ENCODE peak calls at places on chromosome 1, in seven cellular contexts. K, P, Y, U, W, N and Z are unnamed samples.

GRCh38 chr1:207181838-207182237 is 77.8 kb downstream of the C4BPA start:
- DNase-seq in U (no peak), P (no peak), W (no peak), Y (no peak), N (no peak), K (no peak), Z (no peak)

GRCh38 chr1:111227875-111228747 is 598 bp downstream of the CHI3L2 start:
- DNase-seq in U (peak; percentile 61), N (no peak), Y (peak; percentile 32), K (no peak), P (peak; percentile 44), W (no peak), Z (no peak)

GRCh38 chr1:176515310-176515709 is 52.3 kb downstream of the PAPPA2 start:
- DNase-seq in N (no peak), W (no peak), U (peak; percentile 40), K (no peak), P (no peak), Y (no peak), Z (no peak)

GRCh38 chr1:110344152-110344551 is 5.0 kb downstream of the RBM15 start:
- DNase-seq in P (no peak), N (no peak), Y (no peak), W (no peak), K (no peak), U (no peak), Z (no peak)

GRCh38 chr1:15246960-15247614 is at the start of gene FHAD1:
- DNase-seq in W (peak; percentile 65), Y (peak; percentile 76), P (peak; percentile 65), K (peak; percentile 52), N (no peak), U (peak; percentile 44), Z (peak; percentile 56)

GRCh38 chr1:29584362-29584761 is 348.0 kb downstream of the PTPRU start:
- DNase-seq in Y (no peak), N (no peak), W (no peak), P (no peak), U (no peak), K (no peak), Z (no peak)

GRCh38 chr1:41758904-41759548 is 159.7 kb downstream of the HIVEP3 start:
- DNase-seq in Y (no peak), W (no peak), K (no peak), N (no peak), P (no peak), U (no peak), Z (no peak)

GRCh38 chr1:177650947-177651346 is 318.9 kb downstream of the SEC16B start:
- DNase-seq in K (no peak), W (no peak), U (no peak), N (no peak), Y (no peak), P (peak; percentile 29), Z (no peak)

GRCh38 chr1:214993419-214993818 is 89.1 kb upstream of the KCNK2 start:
- DNase-seq in P (no peak), Y (no peak), N (no peak), U (no peak), W (no peak), K (no peak), Z (no peak)

GRCh38 chr1:228316589-228317387 is 89.8 kb downstream of the TRIM11 start:
- DNase-seq in K (no peak), P (peak; percentile 15), Y (no peak), N (no peak), W (no peak), U (no peak), Z (peak; percentile 36)

GRCh38 chr1:109787845-109788605 is 24.3 kb upstream of the EPS8L3 start:
- DNase-seq in W (peak; percentile 20), P (peak; percentile 17), Y (no peak), N (no peak), U (no peak), K (no peak), Z (no peak)

GRCh38 chr1:67815303-67816095 is 17.8 kb downstream of the GNG12 start:
- DNase-seq in U (peak; percentile 48), P (no peak), Y (peak; percentile 68), K (no peak), W (peak; percentile 96), N (no peak), Z (no peak)

GRCh38 chr1:96978431-96978830 is 256.8 kb downstream of the PTBP2 start:
- DNase-seq in P (no peak), W (no peak), K (no peak), N (no peak), U (no peak), Y (no peak), Z (no peak)

GRCh38 chr1:210477328-210477924 is 148.7 kb downstream of the HHAT start:
- DNase-seq in W (no peak), U (no peak), P (no peak), N (no peak), Y (no peak), K (no peak), Z (no peak)

GRCh38 chr1:83998599-83999315 is at the start of gene TTLL7:
- DNase-seq in N (peak; percentile 4), P (peak; percentile 80), U (peak; percentile 35), Y (peak; percentile 84), W (peak; percentile 86), K (peak; percentile 44), Z (peak; percentile 80)

GRCh38 chr1:43422995-43423671 is 30.6 kb downstream of the HYI start:
- DNase-seq in P (no peak), W (no peak), N (no peak), K (no peak), U (no peak), Y (no peak), Z (no peak)

GRCh38 chr1:43286533-43286932 is 1.2 kb upstream of the C1orf210 start:
- DNase-seq in N (no peak), K (no peak), P (no peak), W (no peak), U (no peak), Y (no peak), Z (no peak)

GRCh38 chr1:155207578-155208405 is at the start of gene THBS3:
- DNase-seq in W (peak; percentile 44), K (no peak), N (no peak), Y (no peak), U (no peak), P (peak; percentile 69), Z (no peak)

GRCh38 chr1:201610806-201611205 is 71.9 kb downstream of the NAV1 start:
- DNase-seq in Y (no peak), K (no peak), N (no peak), W (no peak), U (no peak), P (no peak), Z (no peak)

GRCh38 chr1:171142451-171143121 is 42.5 kb upstream of the FMO2 start:
- DNase-seq in Y (no peak), P (peak; percentile 28), W (peak; percentile 23), N (no peak), U (peak; percentile 47), K (no peak), Z (no peak)

GRCh38 chr1:107153033-107153432 is 12.2 kb downstream of the NTNG1 start:
- DNase-seq in W (no peak), P (no peak), U (no peak), K (no peak), Y (peak; percentile 17), N (no peak), Z (no peak)

GRCh38 chr1:181806791-181807190 is 254.7 kb downstream of the ZNF648 start:
- DNase-seq in P (no peak), K (no peak), U (peak; percentile 27), Y (no peak), N (no peak), W (no peak), Z (no peak)

GRCh38 chr1:110084226-110085078 is 14.0 kb upstream of the ALX3 start:
- DNase-seq in U (no peak), P (peak; percentile 54), W (peak; percentile 39), K (no peak), Y (peak; percentile 32), N (no peak), Z (no peak)

GRCh38 chr1:212645563-212646543 is 37.3 kb downstream of the ATF3 start:
- DNase-seq in P (no peak), U (no peak), Y (no peak), K (no peak), N (no peak), W (no peak), Z (no peak)

GRCh38 chr1:87942165-87942564 is 613.5 kb downstream of the LMO4 start:
- DNase-seq in N (no peak), U (peak; percentile 38), P (peak; percentile 31), Y (no peak), K (no peak), W (no peak), Z (no peak)

GRCh38 chr1:225572422-225572821 is 80.5 kb downstream of the ENAH start:
- DNase-seq in K (no peak), W (no peak), N (no peak), U (no peak), P (no peak), Y (no peak), Z (no peak)

GRCh38 chr1:119633575-119634325 is 14.3 kb downstream of the ZNF697 start:
- DNase-seq in K (no peak), N (no peak), Y (no peak), U (no peak), P (no peak), W (no peak), Z (no peak)

GRCh38 chr1:212637902-212638301 is 29.3 kb downstream of the ATF3 start:
- DNase-seq in P (no peak), Y (no peak), N (no peak), U (no peak), W (no peak), K (no peak), Z (no peak)

GRCh38 chr1:97461782-97462181 is 459.1 kb downstream of the DPYD start:
- DNase-seq in Y (no peak), N (no peak), P (no peak), U (no peak), W (no peak), K (no peak), Z (no peak)

GRCh38 chr1:164704954-164705353 is 146.0 kb downstream of the PBX1 start:
- DNase-seq in K (no peak), W (no peak), Y (no peak), P (no peak), U (no peak), N (no peak), Z (no peak)
- TF ChIP-seq CTCF in K (no peak), W (no peak), Y (no peak), P (no peak), U (no peak), N (no peak), Z (no peak)

GRCh38 chr1:168343566-168343965 is 62.9 kb downstream of the TBX19 start:
- DNase-seq in N (no peak), K (no peak), W (no peak), P (no peak), Y (peak; percentile 10), U (no peak), Z (no peak)
- TF ChIP-seq CTCF in N (no peak), K (no peak), W (no peak), P (no peak), Y (peak; percentile 20), U (no peak), Z (no peak)

DNA sequence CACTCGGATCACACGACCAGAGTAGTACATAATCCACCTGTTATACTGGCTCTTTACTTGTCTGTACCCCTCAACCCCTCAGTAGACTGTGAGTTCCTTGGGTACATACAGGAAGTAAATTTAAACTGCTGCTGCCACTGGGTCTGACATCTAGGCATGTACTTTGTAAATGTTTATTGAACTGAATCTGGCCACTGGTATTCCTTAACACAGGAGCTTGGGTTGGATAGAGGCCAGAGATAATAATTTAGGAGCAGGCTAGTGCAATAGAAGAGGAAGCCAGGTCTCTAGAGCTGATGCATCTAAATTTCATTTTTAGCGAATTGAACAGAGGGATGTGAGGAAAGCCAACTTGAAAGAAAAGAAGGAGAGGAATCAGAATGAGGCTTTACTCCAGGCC is 12.4 kb downstream of the TTC4 start:
- DNase-seq in U (no peak), K (no peak), N (no peak), W (no peak), P (no peak), Y (no peak), Z (no peak)
- TF ChIP-seq CTCF in U (no peak), K (no peak), N (no peak), W (no peak), P (no peak), Y (no peak), Z (no peak)

GRCh38 chr1:157626099-157626498 is 28.2 kb upstream of the FCRL4 start:
- DNase-seq in U (no peak), K (peak; percentile 22), P (no peak), Y (peak; percentile 38), W (peak; percentile 31), N (no peak), Z (no peak)
- TF ChIP-seq CTCF in U (no peak), K (no peak), P (no peak), Y (no peak), W (peak; percentile 19), N (no peak), Z (no peak)